ENCODE peak calls at places on chromosome 13, in eight cellular contexts. X is substantia nigra, N is COLO829, H is Calu3, M is naive B cell, G is left ventricle myocardium inferior, J is left colon, Y is fibroblast of the aortic adventitia. V is an unnamed sample.

GRCh38 chr13:48144413-48145035 is 49.6 kb upstream of the MED4 start:
- DNase-seq in Y (peak), X (no peak), G (no peak), J (no peak), M (peak), H (no peak), N (no peak), V (no peak)

GRCh38 chr13:33543631-33544030 is 258.1 kb upstream of the STARD13 start:
- DNase-seq in G (no peak), Y (peak), H (no peak), N (no peak), J (no peak), X (no peak), M (no peak), V (no peak)

GRCh38 chr13:31207630-31208549 is 8.1 kb downstream of the B3GLCT start:
- DNase-seq in H (no peak), N (no peak), Y (peak), X (no peak), G (peak), M (no peak), J (no peak), V (no peak)

GRCh38 chr13:36001561-36001960 is 129.6 kb downstream of the DCLK1 start:
- DNase-seq in H (no peak), G (no peak), Y (no peak), N (peak), J (no peak), X (no peak), M (no peak), V (no peak)

GRCh38 chr13:111262715-111263114 is 57.7 kb upstream of the TEX29 start:
- DNase-seq in G (no peak), M (no peak), X (no peak), Y (no peak), N (no peak), J (no peak), H (no peak), V (no peak)

GRCh38 chr13:106423530-106423929 is 111.9 kb downstream of the EFNB2 start:
- DNase-seq in M (no peak), H (no peak), J (no peak), X (no peak), Y (no peak), N (no peak), G (no peak), V (no peak)

GRCh38 chr13:111561091-111561778 is 240.8 kb downstream of the TEX29 start:
- DNase-seq in Y (no peak), N (no peak), G (no peak), X (no peak), M (no peak), H (no peak), J (no peak), V (no peak)

GRCh38 chr13:32079586-32079985 is 48.0 kb downstream of the FRY start:
- DNase-seq in Y (no peak), X (no peak), H (no peak), N (no peak), G (no peak), J (no peak), M (no peak), V (no peak)

GRCh38 chr13:33761744-33762143 is 56.2 kb upstream of the RFC3 start:
- DNase-seq in M (no peak), N (no peak), Y (no peak), G (no peak), X (no peak), H (no peak), J (no peak), V (no peak)

GRCh38 chr13:37934339-37935191 is 65.0 kb upstream of the TRPC4 start:
- DNase-seq in Y (no peak), N (no peak), J (no peak), M (no peak), X (no peak), H (no peak), G (peak), V (no peak)

GRCh38 chr13:20718958-20719566 is 15.6 kb downstream of the IL17D start:
- DNase-seq in Y (no peak), J (no peak), N (no peak), X (no peak), H (no peak), M (no peak), G (no peak), V (no peak)

GRCh38 chr13:113900646-113901045 is 36.8 kb upstream of the GAS6 start:
- DNase-seq in Y (no peak), M (no peak), H (no peak), J (no peak), G (no peak), X (no peak), N (no peak), V (no peak)

GRCh38 chr13:102930566-102930965 is 84.7 kb downstream of the ERCC5 start:
- DNase-seq in J (no peak), Y (no peak), M (no peak), N (no peak), G (no peak), X (no peak), H (no peak), V (no peak)

GRCh38 chr13:35392768-35393167 is 83.7 kb downstream of the MAB21L1 start:
- DNase-seq in Y (no peak), N (no peak), X (no peak), G (no peak), H (no peak), M (no peak), J (no peak), V (no peak)

GRCh38 chr13:27925220-27925991 is 5.6 kb downstream of the PDX1 start:
- DNase-seq in J (no peak), G (no peak), X (no peak), N (no peak), M (no peak), H (no peak), Y (no peak), V (no peak)

GRCh38 chr13:43865892-43866291 is 13.6 kb downstream of the CCDC122 start:
- DNase-seq in G (no peak), H (no peak), Y (peak), X (no peak), M (no peak), N (peak), J (no peak), V (no peak)

GRCh38 chr13:45950343-45950995 is 98.9 kb upstream of the SIAH3 start:
- DNase-seq in X (no peak), N (no peak), H (no peak), J (no peak), M (no peak), Y (peak), G (no peak), V (no peak)

GRCh38 chr13:102970542-102970941 is 95.7 kb downstream of the SLC10A2 start:
- DNase-seq in J (no peak), N (no peak), X (no peak), Y (no peak), G (no peak), M (no peak), H (no peak), V (no peak)

GRCh38 chr13:94345374-94346195 is 133.9 kb downstream of the DCT start:
- DNase-seq in G (no peak), X (no peak), J (no peak), N (peak), H (no peak), M (no peak), Y (peak), V (no peak)

GRCh38 chr13:27662738-27663470 is 41.2 kb downstream of the POLR1D start:
- DNase-seq in N (no peak), X (no peak), J (no peak), M (no peak), H (no peak), Y (no peak), G (no peak), V (no peak)

GRCh38 chr13:86581711-86582110 is 782.5 kb upstream of the SLITRK6 start:
- DNase-seq in J (no peak), X (no peak), G (no peak), Y (peak), M (no peak), N (no peak), H (no peak), V (no peak)

GRCh38 chr13:87878706-87879105 is 207.5 kb downstream of the SLITRK5 start:
- DNase-seq in Y (no peak), M (no peak), G (no peak), N (peak), X (no peak), J (no peak), H (no peak), V (no peak)

GRCh38 chr13:30832845-30833332 is 73.2 kb upstream of the MEDAG start:
- DNase-seq in M (no peak), N (peak), J (peak), H (peak), G (peak), X (no peak), Y (peak), V (peak)

GRCh38 chr13:63206431-63206830 is 1790.8 kb upstream of the PCDH20 start:
- DNase-seq in M (no peak), Y (no peak), J (no peak), H (no peak), X (no peak), G (no peak), N (no peak), V (no peak)

GRCh38 chr13:41811588-41812021 is 149.3 kb downstream of the VWA8 start:
- DNase-seq in M (no peak), X (no peak), Y (no peak), H (no peak), J (no peak), N (no peak), G (no peak), V (no peak)

GRCh38 chr13:21069561-21070004 is 8.2 kb upstream of the LATS2 start:
- DNase-seq in N (peak), G (peak), M (no peak), X (no peak), Y (peak), J (no peak), H (no peak), V (no peak)

GRCh38 chr13:39049274-39049673 is 11.0 kb downstream of the NHLRC3 start:
- DNase-seq in N (no peak), X (no peak), J (no peak), G (no peak), H (no peak), M (no peak), Y (no peak), V (no peak)

GRCh38 chr13:113129921-113130750 is 7.5 kb downstream of the F10 start:
- DNase-seq in X (no peak), Y (no peak), J (no peak), G (no peak), N (no peak), M (no peak), H (no peak), V (no peak)

GRCh38 chr13:46961719-46962118 is 64.9 kb upstream of the HTR2A start:
- DNase-seq in N (peak), X (no peak), J (no peak), M (no peak), G (no peak), Y (peak), H (no peak), V (no peak)

GRCh38 chr13:19881641-19882040 is 18.2 kb upstream of the ZMYM5 start:
- DNase-seq in G (no peak), M (no peak), J (no peak), X (no peak), N (no peak), H (no peak), Y (no peak), V (no peak)

GRCh38 chr13:110425444-110425780 is 118.3 kb downstream of the COL4A2 start:
- DNase-seq in Y (no peak), H (no peak), N (no peak), G (no peak), J (no peak), X (no peak), M (no peak), V (no peak)

GRCh38 chr13:100089633-100090032 is 740 bp downstream of the PCCA start:
- DNase-seq in J (no peak), G (no peak), H (no peak), X (no peak), Y (peak), M (peak), N (no peak), V (peak)